ENCODE peak calls at places on chromosomes 6 and 20, in eight cellular contexts. V is progenitor cell of endocrine pancreas, M is lower lobe of right lung, E is lower leg skin, I is PC-9, T is left ventricle myocardium inferior, C is kidney epithelial cell, Q is Peyer's patch. O is an unnamed sample.

GRCh38 chr6:12313311-12313991 is 23.3 kb downstream of the EDN1 start:
- DNase-seq in M (no peak), I (peak), T (no peak), E (no peak), C (no peak), Q (no peak), V (no peak), O (no peak)

GRCh38 chr20:38172344-38172743 is 7.3 kb upstream of the TGM2 start:
- DNase-seq in M (no peak), V (no peak), T (no peak), I (no peak), E (no peak), Q (no peak), C (no peak), O (no peak)

GRCh38 chr6:4446982-4447381 is 311.6 kb upstream of the ECI2 start:
- DNase-seq in C (no peak), E (no peak), I (no peak), V (no peak), T (no peak), Q (no peak), M (no peak), O (no peak)

GRCh38 chr6:17505062-17505476 is 95.0 kb upstream of the FAM8A1 start:
- DNase-seq in Q (no peak), T (no peak), I (no peak), M (no peak), C (no peak), E (no peak), V (no peak), O (no peak)

GRCh38 chr20:49397525-49397924 is 84.9 kb downstream of the KCNB1 start:
- DNase-seq in M (no peak), C (no peak), V (no peak), T (no peak), I (peak), E (no peak), Q (no peak), O (no peak)

GRCh38 chr6:132190097-132190814 is 211.0 kb downstream of the MOXD1 start:
- DNase-seq in C (no peak), I (no peak), E (no peak), M (no peak), V (no peak), T (no peak), Q (no peak), O (no peak)

GRCh38 chr6:137467211-137467610 is 27.0 kb downstream of the OLIG3 start:
- DNase-seq in C (no peak), M (no peak), E (no peak), V (no peak), I (no peak), Q (no peak), T (no peak), O (no peak)

GRCh38 chr20:53364617-53365016 is 229.0 kb downstream of the ZNF217 start:
- DNase-seq in M (no peak), T (no peak), C (no peak), Q (no peak), I (no peak), V (no peak), E (no peak), O (no peak)

GRCh38 chr6:32845381-32845884 is 1.6 kb upstream of the PSMB8 start:
- DNase-seq in E (no peak), T (no peak), Q (no peak), I (no peak), C (no peak), M (no peak), V (no peak), O (peak)

GRCh38 chr20:51026317-51026716 is 3.4 kb upstream of the KCNG1 start:
- DNase-seq in E (no peak), I (no peak), C (no peak), Q (no peak), M (no peak), V (no peak), T (no peak), O (no peak)

GRCh38 chr6:84193140-84193708 is 34.2 kb downstream of the CEP162 start:
- DNase-seq in I (no peak), V (no peak), M (no peak), Q (no peak), T (no peak), C (peak), E (no peak), O (no peak)

GRCh38 chr6:82073484-82073883 is 174.1 kb downstream of the IBTK start:
- DNase-seq in M (no peak), V (no peak), E (no peak), I (no peak), Q (no peak), T (no peak), C (no peak), O (no peak)

GRCh38 chr6:11210386-11211138 is 21.9 kb downstream of the NEDD9 start:
- DNase-seq in I (no peak), E (no peak), M (no peak), Q (no peak), T (no peak), C (no peak), V (no peak), O (no peak)

GRCh38 chr20:37699202-37699601 is 5.4 kb downstream of the CTNNBL1 start:
- DNase-seq in T (peak), V (no peak), Q (no peak), M (no peak), C (no peak), E (no peak), I (no peak), O (no peak)

GRCh38 chr20:63395723-63396122 is 34.6 kb upstream of the CHRNA4 start:
- DNase-seq in Q (no peak), M (no peak), I (no peak), T (no peak), C (no peak), V (no peak), E (no peak), O (no peak)
- TF ChIP-seq CTCF in Q (no peak), M (no peak), I (no peak), T (no peak), C (no peak), V (no peak), E (no peak), O (no peak)

GRCh38 chr6:45376310-45377040 is 1.3 kb downstream of the SUPT3H start:
- DNase-seq in C (no peak), I (no peak), M (no peak), T (no peak), E (no peak), V (no peak), Q (no peak), O (no peak)

GRCh38 chr6:45377555-45378323 is at the start of gene SUPT3H:
- DNase-seq in E (peak), T (peak), M (peak), I (peak), V (peak), C (peak), Q (peak), O (peak)

GRCh38 chr6:45377041-45377554 is 636 bp downstream of the SUPT3H start:
- DNase-seq in E (peak), M (no peak), C (no peak), T (no peak), Q (no peak), I (no peak), V (no peak), O (no peak)

GRCh38 chr6:45375449-45375848 is 2.3 kb downstream of the SUPT3H start:
- DNase-seq in V (no peak), Q (no peak), E (no peak), T (no peak), C (no peak), M (no peak), I (no peak), O (no peak)

DNA sequence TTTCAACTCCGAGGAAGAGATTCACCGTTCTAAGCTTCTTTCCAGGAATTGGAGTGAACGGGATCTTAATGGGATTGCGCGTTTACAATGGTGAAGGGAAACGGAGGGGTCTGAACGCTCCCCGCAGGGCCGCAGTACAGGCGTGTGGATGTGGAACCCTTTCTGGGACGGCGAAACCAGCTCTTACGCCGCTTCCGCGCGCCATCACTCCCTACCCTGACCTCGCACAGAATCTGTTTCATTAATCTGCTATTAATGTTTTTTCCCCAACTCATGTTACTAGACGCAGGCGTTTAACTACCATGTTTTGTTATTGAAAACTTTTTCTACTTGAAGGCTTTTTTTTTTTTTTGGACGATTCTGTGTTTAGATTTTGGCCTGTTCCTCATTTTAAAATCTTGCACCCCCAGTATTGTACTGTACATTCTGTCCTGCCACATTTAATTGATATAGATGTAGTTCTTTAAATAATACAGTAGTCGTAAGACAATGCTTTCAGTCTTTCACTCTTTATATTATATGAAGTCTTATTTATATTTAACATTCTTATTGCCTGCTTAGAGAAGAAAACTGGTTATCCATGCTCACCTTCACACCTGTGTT is 691 bp upstream of the SUPT3H start:
- DNase-seq in E (no peak), Q (no peak), M (peak), I (no peak), T (peak), V (no peak), C (no peak), O (no peak)
- TF ChIP-seq CTCF in E (no peak), Q (no peak), M (peak), I (no peak), T (no peak), V (no peak), C (no peak), O (no peak)

DNA sequence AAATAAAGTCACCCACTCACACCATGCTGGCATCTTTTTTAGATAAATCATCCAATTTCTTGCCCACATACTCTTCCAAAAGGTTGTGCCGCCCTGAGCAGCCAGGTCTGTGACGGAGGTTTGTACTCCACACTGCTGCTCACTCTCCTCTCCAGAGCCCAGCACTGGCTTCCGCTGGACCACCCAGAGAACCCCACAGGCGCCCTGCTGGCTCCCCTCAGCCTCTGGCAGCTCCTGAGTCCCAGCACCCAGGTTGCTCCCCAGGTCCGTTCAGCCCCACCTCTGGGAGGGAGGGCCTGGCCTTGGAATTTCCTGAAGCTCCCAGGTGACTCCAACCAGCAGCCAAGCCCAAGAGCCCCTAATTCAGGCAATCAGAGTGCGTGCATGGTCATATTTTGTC is 131.7 kb upstream of the CST7 start:
- DNase-seq in V (no peak), C (no peak), I (no peak), M (no peak), E (no peak), T (no peak), Q (no peak), O (no peak)
- TF ChIP-seq CTCF in V (no peak), C (no peak), I (no peak), M (no peak), E (no peak), T (no peak), Q (no peak), O (no peak)

DNA sequence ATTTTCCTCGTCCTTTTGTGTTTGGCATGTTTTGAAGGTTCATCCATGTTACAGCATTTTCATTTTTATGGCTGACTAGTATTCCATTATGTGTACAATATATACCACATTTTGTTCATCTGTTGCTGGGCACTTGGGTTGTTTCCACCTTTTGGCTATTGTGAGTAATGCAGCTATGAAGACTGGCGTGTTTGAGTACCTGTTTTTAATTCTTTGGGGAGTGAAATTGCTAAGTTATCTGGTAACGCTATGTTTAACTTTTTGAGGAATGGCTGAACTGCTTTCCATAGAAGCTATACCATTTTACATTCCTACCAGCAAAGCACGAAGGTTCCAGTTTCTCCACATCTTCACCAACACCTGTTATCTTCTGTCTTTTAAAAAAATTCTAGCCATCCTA is 37.0 kb upstream of the MYL9 start:
- DNase-seq in Q (no peak), I (no peak), E (no peak), C (no peak), M (no peak), T (no peak), V (no peak), O (no peak)
- TF ChIP-seq CTCF in Q (no peak), I (no peak), E (no peak), C (no peak), M (no peak), T (no peak), V (no peak), O (no peak)

DNA sequence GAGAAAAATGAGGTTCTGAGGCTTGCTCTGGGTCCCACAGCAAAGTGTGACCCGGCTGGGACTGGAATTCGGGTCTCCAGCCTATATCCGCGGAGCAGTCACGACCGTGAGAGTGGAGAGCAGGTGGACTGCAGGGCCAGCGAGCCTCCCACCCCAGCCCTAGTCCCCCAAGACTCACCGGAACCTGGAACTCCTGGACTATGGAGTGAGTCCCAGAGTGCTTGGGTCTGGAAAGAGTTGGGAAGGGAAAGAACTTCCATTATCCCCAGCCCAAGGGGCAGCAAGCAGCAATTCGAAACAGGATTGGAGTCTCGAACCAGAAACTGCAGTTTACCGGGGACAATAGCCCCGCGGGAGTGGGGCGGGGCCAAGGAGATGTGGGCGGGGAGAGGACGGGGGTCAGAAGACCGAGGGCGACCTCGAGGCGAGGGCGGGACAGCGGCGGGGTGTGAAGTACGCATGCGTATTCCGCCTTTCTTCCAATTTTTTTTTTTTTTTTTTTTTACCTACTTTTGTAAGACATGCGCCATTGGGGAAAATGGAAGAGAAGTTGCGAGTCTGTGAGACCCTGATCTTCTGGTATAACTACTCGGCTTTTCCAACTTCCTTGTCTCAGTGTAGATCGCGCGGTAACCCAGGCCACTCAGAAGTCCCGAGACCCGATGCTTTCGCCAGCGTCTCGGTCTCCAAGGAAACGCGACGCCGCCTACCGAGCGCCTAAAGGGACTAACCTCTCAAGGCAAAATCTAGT is at the start of gene C20orf96:
- DNase-seq in V (peak), Q (peak), E (peak), M (peak), C (peak), I (peak), T (peak), O (peak)
- TF ChIP-seq CTCF in V (peak), Q (no peak), E (no peak), M (peak), C (peak), I (peak), T (peak), O (no peak)

GRCh38 chr20:31706607-31707257 is 15.9 kb downstream of the BCL2L1 start:
- DNase-seq in V (no peak), T (no peak), I (no peak), C (no peak), E (no peak), Q (no peak), M (peak), O (no peak)
- TF ChIP-seq CTCF in V (no peak), T (no peak), I (no peak), C (no peak), E (no peak), Q (no peak), M (no peak), O (no peak)

GRCh38 chr6:141989706-141989959 is 143.1 kb upstream of the GJE1 start:
- DNase-seq in V (no peak), Q (no peak), M (no peak), I (no peak), E (no peak), C (no peak), T (no peak), O (no peak)

GRCh38 chr6:141990840-141991239 is 141.9 kb upstream of the GJE1 start:
- DNase-seq in V (no peak), M (no peak), T (no peak), C (no peak), I (no peak), Q (no peak), E (no peak), O (no peak)

GRCh38 chr6:141988327-141988726 is 144.4 kb upstream of the GJE1 start:
- DNase-seq in Q (no peak), C (no peak), V (no peak), E (no peak), M (no peak), T (no peak), I (no peak), O (no peak)

GRCh38 chr6:141986457-141986856 is 146.3 kb upstream of the GJE1 start:
- DNase-seq in M (no peak), T (no peak), Q (no peak), E (no peak), C (no peak), I (no peak), V (no peak), O (no peak)

GRCh38 chr6:141988954-141989705 is 143.6 kb upstream of the GJE1 start:
- DNase-seq in I (peak), V (no peak), M (no peak), T (no peak), C (peak), Q (no peak), E (no peak), O (no peak)
- TF ChIP-seq CTCF in I (peak), V (peak), M (peak), T (peak), C (peak), Q (no peak), E (no peak), O (no peak)

O was measured in activated B cell treated with CpG ODN at 0.5 μM for 24 hours.